ENCODE peak calls at places on chromosome 3, in nine cellular contexts. One of them, this sample, is unnamed.

GRCh38 chr3:50139308-50139707 is 15.8 kb upstream of the SEMA3F start:
- DNase-seq in aorta: no peak
- DNase-seq in upper lobe of right lung: no peak
- DNase-seq in left lung: no peak
- DNase-seq in stomach: no peak
- DNase-seq in GM23338: peak
- DNase-seq in tibial artery: no peak
- DNase-seq in cardiac muscle cell: no peak
- DNase-seq in tibial nerve: no peak
- DNase-seq in this sample: no peak

GRCh38 chr3:133943639-133944131 is 48.0 kb upstream of the RAB6B start:
- DNase-seq in aorta: peak
- DNase-seq in upper lobe of right lung: peak
- DNase-seq in left lung: no peak
- DNase-seq in stomach: peak
- DNase-seq in GM23338: no peak
- DNase-seq in tibial artery: peak
- DNase-seq in cardiac muscle cell: no peak
- DNase-seq in tibial nerve: no peak
- DNase-seq in this sample: no peak

GRCh38 chr3:112579232-112579631 is 17.4 kb downstream of the SLC35A5 start:
- DNase-seq in aorta: no peak
- DNase-seq in upper lobe of right lung: no peak
- DNase-seq in left lung: no peak
- DNase-seq in stomach: no peak
- DNase-seq in GM23338: no peak
- DNase-seq in tibial artery: no peak
- DNase-seq in cardiac muscle cell: no peak
- DNase-seq in tibial nerve: no peak
- DNase-seq in this sample: no peak

GRCh38 chr3:157330206-157330605 is 106.4 kb upstream of the PTX3 start:
- DNase-seq in aorta: no peak
- DNase-seq in upper lobe of right lung: no peak
- DNase-seq in left lung: no peak
- DNase-seq in stomach: no peak
- DNase-seq in GM23338: no peak
- DNase-seq in tibial artery: no peak
- DNase-seq in cardiac muscle cell: no peak
- DNase-seq in tibial nerve: no peak
- DNase-seq in this sample: no peak

GRCh38 chr3:50122661-50123391 is 32.3 kb upstream of the SEMA3F start:
- DNase-seq in aorta: peak
- DNase-seq in upper lobe of right lung: peak
- DNase-seq in left lung: peak
- DNase-seq in stomach: no peak
- DNase-seq in GM23338: no peak
- DNase-seq in tibial artery: peak
- DNase-seq in cardiac muscle cell: no peak
- DNase-seq in tibial nerve: no peak
- DNase-seq in this sample: no peak

GRCh38 chr3:104673981-104674380 is 692.7 kb upstream of the ALCAM start:
- DNase-seq in aorta: no peak
- DNase-seq in upper lobe of right lung: no peak
- DNase-seq in left lung: no peak
- DNase-seq in stomach: no peak
- DNase-seq in GM23338: no peak
- DNase-seq in tibial artery: no peak
- DNase-seq in cardiac muscle cell: no peak
- DNase-seq in tibial nerve: no peak
- DNase-seq in this sample: no peak

GRCh38 chr3:39387411-39387975 is 4.3 kb downstream of the SLC25A38 start:
- DNase-seq in aorta: no peak
- DNase-seq in upper lobe of right lung: no peak
- DNase-seq in left lung: no peak
- DNase-seq in stomach: no peak
- DNase-seq in GM23338: no peak
- DNase-seq in tibial artery: no peak
- DNase-seq in cardiac muscle cell: no peak
- DNase-seq in tibial nerve: no peak
- DNase-seq in this sample: no peak

GRCh38 chr3:150236683-150237082 is 171.4 kb upstream of the TSC22D2 start:
- DNase-seq in aorta: no peak
- DNase-seq in upper lobe of right lung: no peak
- DNase-seq in left lung: no peak
- DNase-seq in stomach: no peak
- DNase-seq in GM23338: no peak
- DNase-seq in tibial artery: no peak
- DNase-seq in cardiac muscle cell: no peak
- DNase-seq in tibial nerve: no peak
- DNase-seq in this sample: no peak

GRCh38 chr3:42190701-42191442 is 75.1 kb downstream of the CCK start:
- DNase-seq in aorta: peak
- DNase-seq in upper lobe of right lung: no peak
- DNase-seq in left lung: no peak
- DNase-seq in stomach: peak
- DNase-seq in GM23338: peak
- DNase-seq in tibial artery: no peak
- DNase-seq in cardiac muscle cell: peak
- DNase-seq in tibial nerve: peak
- DNase-seq in this sample: peak

GRCh38 chr3:124741027-124741426 is 10.8 kb downstream of the UMPS start:
- DNase-seq in aorta: no peak
- DNase-seq in upper lobe of right lung: no peak
- DNase-seq in left lung: no peak
- DNase-seq in stomach: no peak
- DNase-seq in GM23338: no peak
- DNase-seq in tibial artery: no peak
- DNase-seq in cardiac muscle cell: no peak
- DNase-seq in tibial nerve: no peak
- DNase-seq in this sample: no peak

GRCh38 chr3:94171954-94172353 is 109.1 kb downstream of the NSUN3 start:
- DNase-seq in aorta: no peak
- DNase-seq in upper lobe of right lung: no peak
- DNase-seq in left lung: no peak
- DNase-seq in stomach: no peak
- DNase-seq in GM23338: no peak
- DNase-seq in tibial artery: no peak
- DNase-seq in cardiac muscle cell: no peak
- DNase-seq in tibial nerve: no peak
- DNase-seq in this sample: no peak

GRCh38 chr3:36904641-36905040 is 40.2 kb downstream of the TRANK1 start:
- DNase-seq in aorta: no peak
- DNase-seq in upper lobe of right lung: no peak
- DNase-seq in left lung: no peak
- DNase-seq in stomach: no peak
- DNase-seq in GM23338: peak
- DNase-seq in tibial artery: no peak
- DNase-seq in cardiac muscle cell: peak
- DNase-seq in tibial nerve: no peak
- DNase-seq in this sample: no peak

GRCh38 chr3:160027541-160028195 is 39.0 kb downstream of the IL12A start:
- DNase-seq in aorta: no peak
- DNase-seq in upper lobe of right lung: no peak
- DNase-seq in left lung: no peak
- DNase-seq in stomach: no peak
- DNase-seq in GM23338: no peak
- DNase-seq in tibial artery: no peak
- DNase-seq in cardiac muscle cell: no peak
- DNase-seq in tibial nerve: no peak
- DNase-seq in this sample: no peak

GRCh38 chr3:131756405-131756804 is 253.6 kb upstream of the MRPL3 start:
- DNase-seq in aorta: no peak
- DNase-seq in upper lobe of right lung: no peak
- DNase-seq in left lung: no peak
- DNase-seq in stomach: no peak
- DNase-seq in GM23338: peak
- DNase-seq in tibial artery: no peak
- DNase-seq in cardiac muscle cell: no peak
- DNase-seq in tibial nerve: no peak
- DNase-seq in this sample: no peak

GRCh38 chr3:197541756-197542539 is 13.8 kb downstream of the BDH1 start:
- DNase-seq in aorta: no peak
- DNase-seq in upper lobe of right lung: no peak
- DNase-seq in left lung: no peak
- DNase-seq in stomach: no peak
- DNase-seq in GM23338: peak
- DNase-seq in tibial artery: no peak
- DNase-seq in cardiac muscle cell: peak
- DNase-seq in tibial nerve: peak
- DNase-seq in this sample: no peak

GRCh38 chr3:107242579-107242978 is 134.7 kb upstream of the CCDC54 start:
- DNase-seq in aorta: no peak
- DNase-seq in upper lobe of right lung: no peak
- DNase-seq in left lung: no peak
- DNase-seq in stomach: no peak
- DNase-seq in GM23338: no peak
- DNase-seq in tibial artery: no peak
- DNase-seq in cardiac muscle cell: no peak
- DNase-seq in tibial nerve: no peak
- DNase-seq in this sample: no peak
- H3K4me3 ChIP-seq in aorta: peak
- H3K4me3 ChIP-seq in upper lobe of right lung: no peak
- H3K4me3 ChIP-seq in left lung: no peak
- H3K4me3 ChIP-seq in stomach: no peak
- H3K4me3 ChIP-seq in GM23338: no peak
- H3K4me3 ChIP-seq in tibial artery: peak
- H3K4me3 ChIP-seq in cardiac muscle cell: no peak
- H3K4me3 ChIP-seq in tibial nerve: no peak
- H3K4me3 ChIP-seq in this sample: no peak

DNA sequence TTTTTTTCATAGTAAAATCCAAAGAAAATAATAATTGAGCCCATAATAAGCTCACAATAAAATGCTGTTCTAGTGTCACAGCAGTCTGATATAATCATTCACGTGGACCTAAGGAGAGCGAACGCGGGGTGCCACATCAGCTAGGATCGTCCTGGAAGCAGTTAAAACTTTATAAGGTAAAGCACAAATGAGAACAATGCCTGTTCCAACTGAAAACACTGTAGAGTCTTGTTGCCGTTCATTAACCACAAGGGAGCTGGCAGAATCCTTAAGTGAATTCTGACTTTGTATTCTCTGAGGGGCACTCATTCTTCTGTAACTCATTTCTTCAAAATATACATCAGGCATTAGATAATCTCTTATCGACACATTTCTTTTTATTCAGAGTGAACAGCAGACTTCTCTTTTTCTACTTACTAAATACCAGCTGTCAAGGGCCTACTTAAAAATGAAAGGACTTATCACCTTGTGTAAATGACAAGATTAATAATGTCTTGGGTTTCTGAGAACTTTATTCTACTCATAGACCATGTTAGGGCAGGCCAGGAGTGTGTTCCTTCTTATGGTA is 524.6 kb downstream of the MECOM start:
- DNase-seq in aorta: no peak
- DNase-seq in upper lobe of right lung: no peak
- DNase-seq in left lung: no peak
- DNase-seq in stomach: no peak
- DNase-seq in GM23338: no peak
- DNase-seq in tibial artery: no peak
- DNase-seq in cardiac muscle cell: no peak
- DNase-seq in tibial nerve: no peak
- DNase-seq in this sample: no peak
- H3K4me3 ChIP-seq in aorta: peak
- H3K4me3 ChIP-seq in upper lobe of right lung: peak
- H3K4me3 ChIP-seq in left lung: no peak
- H3K4me3 ChIP-seq in stomach: peak
- H3K4me3 ChIP-seq in GM23338: no peak
- H3K4me3 ChIP-seq in tibial artery: no peak
- H3K4me3 ChIP-seq in cardiac muscle cell: no peak
- H3K4me3 ChIP-seq in tibial nerve: no peak
- H3K4me3 ChIP-seq in this sample: no peak

GRCh38 chr3:183159319-183159718 is 3.2 kb downstream of the LAMP3 start:
- DNase-seq in aorta: no peak
- DNase-seq in upper lobe of right lung: no peak
- DNase-seq in left lung: no peak
- DNase-seq in stomach: no peak
- DNase-seq in GM23338: peak
- DNase-seq in tibial artery: no peak
- DNase-seq in cardiac muscle cell: no peak
- DNase-seq in tibial nerve: no peak
- DNase-seq in this sample: no peak
- H3K4me3 ChIP-seq in aorta: no peak
- H3K4me3 ChIP-seq in upper lobe of right lung: peak
- H3K4me3 ChIP-seq in left lung: no peak
- H3K4me3 ChIP-seq in stomach: no peak
- H3K4me3 ChIP-seq in GM23338: no peak
- H3K4me3 ChIP-seq in tibial artery: no peak
- H3K4me3 ChIP-seq in cardiac muscle cell: no peak
- H3K4me3 ChIP-seq in tibial nerve: no peak
- H3K4me3 ChIP-seq in this sample: no peak

GRCh38 chr3:45596290-45596791 is 1.8 kb downstream of the LIMD1 start:
- DNase-seq in aorta: peak
- DNase-seq in upper lobe of right lung: no peak
- DNase-seq in left lung: no peak
- DNase-seq in stomach: no peak
- DNase-seq in GM23338: no peak
- DNase-seq in tibial artery: peak
- DNase-seq in cardiac muscle cell: no peak
- DNase-seq in tibial nerve: no peak
- DNase-seq in this sample: no peak

GRCh38 chr3:45599424-45599886 is 4.9 kb downstream of the LIMD1 start:
- DNase-seq in aorta: peak
- DNase-seq in upper lobe of right lung: no peak
- DNase-seq in left lung: no peak
- DNase-seq in stomach: peak
- DNase-seq in GM23338: no peak
- DNase-seq in tibial artery: peak
- DNase-seq in cardiac muscle cell: no peak
- DNase-seq in tibial nerve: no peak
- DNase-seq in this sample: no peak

GRCh38 chr3:45595364-45596154 is 1.0 kb downstream of the LIMD1 start:
- DNase-seq in aorta: peak
- DNase-seq in upper lobe of right lung: no peak
- DNase-seq in left lung: no peak
- DNase-seq in stomach: peak
- DNase-seq in GM23338: no peak
- DNase-seq in tibial artery: peak
- DNase-seq in cardiac muscle cell: no peak
- DNase-seq in tibial nerve: peak
- DNase-seq in this sample: no peak

GRCh38 chr3:45597581-45597980 is 3.0 kb downstream of the LIMD1 start:
- DNase-seq in aorta: peak
- DNase-seq in upper lobe of right lung: no peak
- DNase-seq in left lung: no peak
- DNase-seq in stomach: no peak
- DNase-seq in GM23338: no peak
- DNase-seq in tibial artery: peak
- DNase-seq in cardiac muscle cell: no peak
- DNase-seq in tibial nerve: no peak
- DNase-seq in this sample: no peak

DNA sequence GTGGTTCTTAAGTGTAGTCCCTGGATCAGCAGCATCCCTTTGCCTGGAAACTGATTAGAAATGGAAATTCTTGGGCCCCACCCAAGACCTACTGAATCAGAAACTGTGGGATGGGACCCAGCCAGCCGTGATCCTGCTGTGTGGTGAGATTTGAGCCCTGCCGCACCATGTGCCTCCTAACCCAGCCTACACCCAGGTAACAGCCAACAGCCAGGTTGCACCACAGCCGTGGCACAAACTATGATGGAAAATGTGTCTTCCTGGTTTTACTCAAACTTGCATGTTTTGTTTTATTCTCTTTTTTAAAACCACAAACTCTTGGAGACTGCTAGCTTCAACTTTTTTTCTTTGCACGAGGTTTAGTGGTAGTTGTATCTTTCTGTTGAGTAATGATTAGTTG is 2.6 kb downstream of the LIMD1 start:
- DNase-seq in aorta: peak
- DNase-seq in upper lobe of right lung: no peak
- DNase-seq in left lung: no peak
- DNase-seq in stomach: peak
- DNase-seq in GM23338: no peak
- DNase-seq in tibial artery: peak
- DNase-seq in cardiac muscle cell: no peak
- DNase-seq in tibial nerve: peak
- DNase-seq in this sample: no peak
- H3K4me3 ChIP-seq in aorta: no peak
- H3K4me3 ChIP-seq in upper lobe of right lung: peak
- H3K4me3 ChIP-seq in left lung: peak
- H3K4me3 ChIP-seq in stomach: peak
- H3K4me3 ChIP-seq in GM23338: peak
- H3K4me3 ChIP-seq in tibial artery: peak
- H3K4me3 ChIP-seq in cardiac muscle cell: no peak
- H3K4me3 ChIP-seq in tibial nerve: peak
- H3K4me3 ChIP-seq in this sample: peak